ENCODE peak calls at places on chromosomes 4 and X, in four cellular contexts. G is K562, L is HepG2, M is GM12878. J is an unnamed sample.
A peak's percentile ranks its signal among the peaks of the same experiment; 100 is the strongest.

GRCh38 chrX:66677430-66677829 is 38.6 kb upstream of the EDA2R start:
- DNase-seq in G (no peak), L (no peak), M (no peak), J (no peak)

GRCh38 chr4:108763226-108763593 is 357 bp upstream of the ETNPPL start:
- DNase-seq in G (peak; percentile 29), L (no peak), M (no peak), J (no peak)

GRCh38 chr4:95215991-95216605 is 332.7 kb downstream of the UNC5C start:
- DNase-seq in G (no peak), L (no peak), M (no peak), J (no peak)

GRCh38 chrX:2449135-2449886 is 51.5 kb downstream of the DHRSX start:
- DNase-seq in G (no peak), L (no peak), M (no peak), J (no peak)

GRCh38 chr4:152369903-152370296 is 166.0 kb downstream of the FBXW7 start:
- DNase-seq in G (no peak), L (no peak), M (no peak), J (no peak)

GRCh38 chr4:138775890-138776289 is 239.7 kb upstream of the NOCT start:
- DNase-seq in G (no peak), L (no peak), M (peak; percentile 0), J (no peak)

GRCh38 chr4:112753333-112753732 is 116.4 kb downstream of the LARP7 start:
- DNase-seq in G (no peak), L (no peak), M (no peak), J (no peak)

GRCh38 chr4:169070071-169070894 is 60.2 kb upstream of the CBR4 start:
- DNase-seq in G (no peak), L (peak; percentile 35), M (no peak), J (peak; percentile 54)

GRCh38 chr4:5460106-5460801 is 248.1 kb downstream of the EVC2 start:
- DNase-seq in G (peak; percentile 49), L (peak; percentile 13), M (no peak), J (peak; percentile 66)

GRCh38 chrX:150540965-150541364 is 27.5 kb upstream of the MTM1 start:
- DNase-seq in G (no peak), L (no peak), M (no peak), J (no peak)

GRCh38 chr4:158934996-158935669 is 166.3 kb downstream of the FNIP2 start:
- DNase-seq in G (no peak), L (no peak), M (no peak), J (no peak)

GRCh38 chrX:65731684-65732289 is 64.3 kb downstream of the MSN start:
- DNase-seq in G (no peak), L (no peak), M (no peak), J (no peak)

GRCh38 chr4:41339812-41340809 is 83.4 kb downstream of the UCHL1 start:
- DNase-seq in G (no peak), L (no peak), M (no peak), J (peak; percentile 58)

GRCh38 chr4:150207871-150208270 is 129.6 kb downstream of the DCLK2 start:
- DNase-seq in G (no peak), L (no peak), M (no peak), J (no peak)

GRCh38 chrX:124842205-124842604 is 477.5 kb upstream of the TEX13C start:
- DNase-seq in G (no peak), L (no peak), M (no peak), J (no peak)

GRCh38 chrX:13415551-13415950 is 95.7 kb upstream of the ATXN3L start:
- DNase-seq in G (no peak), L (no peak), M (no peak), J (no peak)

GRCh38 chr4:186621959-186622553 is 66.7 kb upstream of the MTNR1A start:
- DNase-seq in G (no peak), L (no peak), M (no peak), J (no peak)

GRCh38 chrX:10549280-10549679 is 71.1 kb downstream of the MID1 start:
- DNase-seq in G (no peak), L (no peak), M (no peak), J (no peak)

GRCh38 chr4:121190389-121190788 is 26.3 kb upstream of the TNIP3 start:
- DNase-seq in G (no peak), L (no peak), M (no peak), J (no peak)

GRCh38 chr4:48268956-48269860 is at the start of gene TEC:
- DNase-seq in G (peak; percentile 70), L (no peak), M (no peak), J (peak; percentile 71)

GRCh38 chr4:84582988-84583870 is at the start of gene CDS1:
- DNase-seq in G (peak; percentile 6), L (no peak), M (no peak), J (peak; percentile 54)

GRCh38 chr4:94590493-94590892 is 138.8 kb downstream of the PDLIM5 start:
- DNase-seq in G (no peak), L (no peak), M (no peak), J (no peak)

GRCh38 chrX:153435845-153436244 is 10.0 kb downstream of the TREX2 start:
- DNase-seq in G (no peak), L (no peak), M (no peak), J (no peak)

GRCh38 chr4:39846705-39847104 is 131.0 kb downstream of the PDS5A start:
- DNase-seq in G (no peak), L (peak; percentile 54), M (no peak), J (no peak)

GRCh38 chrX:103398321-103398937 is 22.1 kb downstream of the BEX3 start:
- DNase-seq in G (peak; percentile 32), L (peak; percentile 34), M (no peak), J (no peak)

GRCh38 chr4:164716901-164717300 is 37.0 kb upstream of the SMIM31 start:
- DNase-seq in G (no peak), L (peak; percentile 17), M (no peak), J (peak; percentile 26)

GRCh38 chrX:42714981-42715688 is 62.8 kb downstream of the PPP1R2C start:
- DNase-seq in G (no peak), L (peak; percentile 14), M (no peak), J (peak; percentile 58)

GRCh38 chr4:54227261-54228063 is 1.6 kb upstream of the PDGFRA start:
- DNase-seq in G (no peak), L (no peak), M (no peak), J (peak; percentile 48)

GRCh38 chr4:43682551-43682950 is 766.1 kb downstream of the KCTD8 start:
- DNase-seq in G (no peak), L (no peak), M (no peak), J (no peak)

GRCh38 chr4:797066-797465 is 28.9 kb downstream of the CPLX1 start:
- DNase-seq in G (no peak), L (no peak), M (no peak), J (no peak)

GRCh38 chrX:70087857-70088256 is 25.6 kb downstream of the OTUD6A start:
- DNase-seq in G (no peak), L (no peak), M (no peak), J (no peak)

GRCh38 chrX:70169281-70169680 is 8.0 kb upstream of the DGAT2L6 start:
- DNase-seq in G (no peak), L (no peak), M (no peak), J (no peak)

GRCh38 chrX:13747836-13748235 is 13.3 kb downstream of the OFD1 start:
- DNase-seq in G (peak; percentile 13), L (peak; percentile 21), M (no peak), J (peak; percentile 13)

GRCh38 chr4:128220286-128221235 is 67.1 kb downstream of the PGRMC2 start:
- DNase-seq in G (peak; percentile 15), L (peak; percentile 11), M (no peak), J (no peak)

GRCh38 chr4:152735302-152735917 is 44.1 kb downstream of the TIGD4 start:
- DNase-seq in G (peak; percentile 12), L (no peak), M (peak; percentile 32), J (no peak)

GRCh38 chrX:116204947-116205346 is 34.4 kb downstream of the AGTR2 start:
- DNase-seq in G (no peak), L (peak; percentile 1), M (no peak), J (no peak)

GRCh38 chrX:69507500-69507789 is 3.3 kb downstream of the NALF2 start:
- DNase-seq in G (no peak), L (no peak), M (no peak), J (no peak)

GRCh38 chrX:101729986-101730385 is 70.3 kb upstream of the ARMCX2 start:
- DNase-seq in G (no peak), L (no peak), M (no peak), J (no peak)

GRCh38 chrX:18617351-18617750 is 54.6 kb downstream of the RS1 start:
- DNase-seq in G (no peak), L (peak; percentile 82), M (no peak), J (no peak)

GRCh38 chrX:18616688-18617087 is 55.2 kb downstream of the RS1 start:
- DNase-seq in G (no peak), L (no peak), M (no peak), J (no peak)

GRCh38 chrX:18620349-18620748 is 51.6 kb downstream of the RS1 start:
- DNase-seq in G (no peak), L (peak; percentile 78), M (peak; percentile 7), J (no peak)

GRCh38 chrX:18613930-18614639 is 57.8 kb downstream of the RS1 start:
- DNase-seq in G (no peak), L (no peak), M (no peak), J (no peak)

DNA sequence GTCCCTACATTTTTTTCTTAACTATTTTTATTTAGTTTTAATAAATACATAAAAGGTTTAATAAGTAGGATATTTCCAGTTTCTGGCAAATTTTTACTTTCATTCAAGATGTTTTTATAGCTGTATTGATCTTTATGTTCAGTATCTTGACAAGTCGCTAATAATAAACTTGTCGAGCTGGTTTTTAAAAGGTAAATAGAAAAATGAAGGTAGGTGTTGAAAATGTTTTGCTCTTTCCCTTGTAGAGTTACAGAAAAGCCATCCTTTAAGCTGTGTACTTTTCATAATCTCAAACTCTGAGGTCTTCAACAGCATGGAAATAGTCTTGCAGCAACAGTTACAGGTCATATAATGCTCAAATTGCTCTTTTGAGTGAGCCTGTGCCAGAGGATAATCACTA is 52.6 kb downstream of the RS1 start:
- DNase-seq in G (no peak), L (no peak), M (no peak), J (no peak)
- TF ChIP-seq ETV6 in G (no peak), L (no peak), M (no peak), J (no peak)

DNA sequence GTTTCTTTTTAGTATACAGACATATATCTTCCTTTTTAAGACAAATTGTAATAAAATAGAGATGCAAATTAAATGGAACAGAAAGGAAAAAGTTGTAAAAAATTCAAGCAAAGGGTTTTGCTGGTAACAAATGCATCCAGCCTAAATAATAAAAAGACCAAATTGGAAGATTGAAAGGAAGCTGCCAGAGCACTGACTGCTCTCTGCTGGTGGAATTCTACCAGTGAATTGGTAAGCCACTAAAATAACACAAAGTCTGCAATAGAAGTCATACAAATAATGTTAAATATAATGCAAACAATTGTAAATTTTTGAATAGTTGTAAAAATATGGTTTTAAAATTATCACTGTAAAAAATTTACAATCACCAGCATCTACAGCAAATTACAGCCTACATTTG is 1322.3 kb downstream of the PCDH7 start:
- DNase-seq in G (no peak), L (no peak), M (no peak), J (no peak)
- TF ChIP-seq ETV6 in G (no peak), L (no peak), M (no peak), J (no peak)

GRCh38 chrX:120813982-120814381 is 61.7 kb downstream of the CT47B1 start:
- DNase-seq in G (no peak), L (no peak), M (no peak), J (no peak)
- TF ChIP-seq ETV6 in G (no peak), L (no peak), M (no peak), J (no peak)

DNA sequence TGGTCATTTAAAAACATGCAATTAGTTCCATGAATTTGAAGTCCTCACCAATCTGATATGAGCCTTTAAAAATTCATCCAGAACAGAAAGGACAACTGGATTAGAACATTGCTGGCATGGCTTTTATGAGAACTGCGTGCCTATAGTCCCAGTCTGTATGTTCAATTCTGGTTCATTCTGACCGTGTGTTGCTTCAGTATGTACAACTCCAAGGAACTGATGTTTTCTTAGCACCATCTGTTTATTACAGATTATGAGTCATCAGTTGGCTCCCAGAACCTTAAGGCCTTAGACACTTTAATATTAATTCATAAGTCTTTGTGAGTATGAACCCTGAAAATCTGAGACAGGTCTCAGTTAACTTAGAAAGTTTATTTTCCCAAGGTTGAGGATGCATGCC is 115.0 kb downstream of the CEP44 start:
- DNase-seq in G (no peak), L (no peak), M (no peak), J (no peak)
- TF ChIP-seq ETV6 in G (no peak), L (no peak), M (no peak), J (no peak)

J was measured in WTC11.